ENCODE peak calls at places on chromosomes 1 and 21, in eight cellular contexts. One of them, this sample, is unnamed.
A peak's percentile ranks its signal among the peaks of the same experiment; 100 is the strongest.

GRCh38 chr1:191508239-191508638 is 650.0 kb upstream of the RGS18 start:
- DNase-seq in ovary: no peak
- DNase-seq in stomach: no peak
- DNase-seq in OCI-LY7: no peak
- DNase-seq in GM23338: no peak
- DNase-seq in fibroblast of lung: no peak
- DNase-seq in body of pancreas: no peak
- DNase-seq in trophoblast cell: no peak
- DNase-seq in this sample: no peak

GRCh38 chr1:3560199-3560955 is 50.9 kb downstream of the MEGF6 start:
- DNase-seq in fibroblast of lung: no peak
- DNase-seq in trophoblast cell: no peak
- DNase-seq in body of pancreas: no peak
- DNase-seq in stomach: no peak
- DNase-seq in OCI-LY7: no peak
- DNase-seq in GM23338: no peak
- DNase-seq in ovary: no peak
- DNase-seq in this sample: no peak

GRCh38 chr1:6415979-6416656 is 3.6 kb downstream of the HES2 start:
- DNase-seq in ovary: no peak
- DNase-seq in OCI-LY7: no peak
- DNase-seq in GM23338: no peak
- DNase-seq in trophoblast cell: peak; percentile 71
- DNase-seq in fibroblast of lung: no peak
- DNase-seq in stomach: no peak
- DNase-seq in body of pancreas: no peak
- DNase-seq in this sample: no peak

GRCh38 chr1:187042538-187042937 is 213.8 kb downstream of the PLA2G4A start:
- DNase-seq in GM23338: no peak
- DNase-seq in ovary: no peak
- DNase-seq in stomach: no peak
- DNase-seq in fibroblast of lung: no peak
- DNase-seq in body of pancreas: no peak
- DNase-seq in OCI-LY7: no peak
- DNase-seq in trophoblast cell: no peak
- DNase-seq in this sample: no peak

GRCh38 chr1:143691400-143691891 is 280.3 kb downstream of the FAM72C start:
- DNase-seq in ovary: no peak
- DNase-seq in GM23338: peak; percentile 5
- DNase-seq in trophoblast cell: no peak
- DNase-seq in stomach: no peak
- DNase-seq in OCI-LY7: no peak
- DNase-seq in body of pancreas: no peak
- DNase-seq in fibroblast of lung: no peak
- DNase-seq in this sample: no peak

GRCh38 chr1:221440658-221441057 is 301.2 kb downstream of the DUSP10 start:
- DNase-seq in GM23338: no peak
- DNase-seq in body of pancreas: no peak
- DNase-seq in ovary: no peak
- DNase-seq in trophoblast cell: no peak
- DNase-seq in stomach: no peak
- DNase-seq in fibroblast of lung: peak; percentile 39
- DNase-seq in OCI-LY7: no peak
- DNase-seq in this sample: no peak

GRCh38 chr1:51569284-51570062 is 47.4 kb upstream of the OSBPL9 start:
- DNase-seq in fibroblast of lung: peak; percentile 90
- DNase-seq in trophoblast cell: peak; percentile 99
- DNase-seq in ovary: no peak
- DNase-seq in GM23338: peak; percentile 38
- DNase-seq in OCI-LY7: peak; percentile 71
- DNase-seq in body of pancreas: peak; percentile 45
- DNase-seq in stomach: peak; percentile 40
- DNase-seq in this sample: no peak

GRCh38 chr1:244173765-244174164 is 122.7 kb downstream of the ZBTB18 start:
- DNase-seq in fibroblast of lung: peak; percentile 63
- DNase-seq in trophoblast cell: no peak
- DNase-seq in GM23338: no peak
- DNase-seq in body of pancreas: no peak
- DNase-seq in OCI-LY7: no peak
- DNase-seq in ovary: no peak
- DNase-seq in stomach: no peak
- DNase-seq in this sample: no peak

GRCh38 chr21:21165063-21165645 is 166.9 kb downstream of the NCAM2 start:
- DNase-seq in trophoblast cell: no peak
- DNase-seq in GM23338: no peak
- DNase-seq in OCI-LY7: no peak
- DNase-seq in stomach: no peak
- DNase-seq in fibroblast of lung: peak; percentile 99
- DNase-seq in ovary: no peak
- DNase-seq in body of pancreas: no peak
- DNase-seq in this sample: no peak

GRCh38 chr1:169858467-169858866 is 35.2 kb downstream of the SCYL3 start:
- DNase-seq in trophoblast cell: peak; percentile 77
- DNase-seq in stomach: no peak
- DNase-seq in GM23338: no peak
- DNase-seq in body of pancreas: no peak
- DNase-seq in ovary: no peak
- DNase-seq in OCI-LY7: no peak
- DNase-seq in fibroblast of lung: peak; percentile 27
- DNase-seq in this sample: no peak

GRCh38 chr1:87648720-87649119 is 320.0 kb downstream of the LMO4 start:
- DNase-seq in GM23338: no peak
- DNase-seq in fibroblast of lung: no peak
- DNase-seq in body of pancreas: no peak
- DNase-seq in stomach: no peak
- DNase-seq in OCI-LY7: no peak
- DNase-seq in trophoblast cell: no peak
- DNase-seq in ovary: no peak
- DNase-seq in this sample: no peak

GRCh38 chr1:161019767-161020572 is 982 bp downstream of the F11R start:
- DNase-seq in GM23338: peak; percentile 42
- DNase-seq in fibroblast of lung: no peak
- DNase-seq in OCI-LY7: no peak
- DNase-seq in body of pancreas: no peak
- DNase-seq in stomach: no peak
- DNase-seq in ovary: no peak
- DNase-seq in trophoblast cell: peak; percentile 42
- DNase-seq in this sample: no peak

GRCh38 chr1:115982399-115982798 is 6.1 kb downstream of the SLC22A15 start:
- DNase-seq in OCI-LY7: no peak
- DNase-seq in GM23338: no peak
- DNase-seq in trophoblast cell: no peak
- DNase-seq in fibroblast of lung: no peak
- DNase-seq in body of pancreas: no peak
- DNase-seq in ovary: no peak
- DNase-seq in stomach: no peak
- DNase-seq in this sample: no peak

GRCh38 chr1:154878371-154879355 is 8.6 kb upstream of the KCNN3 start:
- DNase-seq in ovary: peak; percentile 88
- DNase-seq in stomach: peak; percentile 83
- DNase-seq in trophoblast cell: peak; percentile 84
- DNase-seq in body of pancreas: peak; percentile 82
- DNase-seq in OCI-LY7: peak; percentile 83
- DNase-seq in GM23338: peak; percentile 93
- DNase-seq in fibroblast of lung: peak; percentile 54
- DNase-seq in this sample: peak; percentile 43

GRCh38 chr1:206892351-206892984 is 4.8 kb upstream of the IL24 start:
- DNase-seq in body of pancreas: no peak
- DNase-seq in ovary: no peak
- DNase-seq in OCI-LY7: no peak
- DNase-seq in GM23338: no peak
- DNase-seq in stomach: no peak
- DNase-seq in trophoblast cell: no peak
- DNase-seq in fibroblast of lung: peak; percentile 58
- DNase-seq in this sample: no peak

GRCh38 chr1:42750041-42750440 is 10.0 kb upstream of the CLDN19 start:
- DNase-seq in OCI-LY7: no peak
- DNase-seq in stomach: peak; percentile 17
- DNase-seq in fibroblast of lung: no peak
- DNase-seq in GM23338: no peak
- DNase-seq in ovary: no peak
- DNase-seq in body of pancreas: no peak
- DNase-seq in trophoblast cell: no peak
- DNase-seq in this sample: no peak
- H3K36me3 ChIP-seq in OCI-LY7: peaks cover 62% of the 10 kb centered on the region
- H3K36me3 ChIP-seq in stomach: peaks cover 87% of the 10 kb centered on the region
- H3K36me3 ChIP-seq in fibroblast of lung: peaks cover 43% of the 10 kb centered on the region
- H3K36me3 ChIP-seq in GM23338: peaks cover 34% of the 10 kb centered on the region
- H3K36me3 ChIP-seq in ovary: no peaks in the 10 kb centered on the region
- H3K36me3 ChIP-seq in body of pancreas: peaks cover 4% of the 10 kb centered on the region
- H3K36me3 ChIP-seq in trophoblast cell: peaks cover 74% of the 10 kb centered on the region
- H3K36me3 ChIP-seq in this sample: peaks cover 64% of the 10 kb centered on the region

GRCh38 chr1:239221656-239222055 is 164.7 kb upstream of the CHRM3 start:
- DNase-seq in fibroblast of lung: no peak
- DNase-seq in OCI-LY7: no peak
- DNase-seq in GM23338: no peak
- DNase-seq in stomach: no peak
- DNase-seq in ovary: no peak
- DNase-seq in body of pancreas: no peak
- DNase-seq in trophoblast cell: no peak
- DNase-seq in this sample: no peak

GRCh38 chr1:239218296-239218695 is 168.1 kb upstream of the CHRM3 start:
- DNase-seq in OCI-LY7: no peak
- DNase-seq in body of pancreas: no peak
- DNase-seq in ovary: no peak
- DNase-seq in stomach: no peak
- DNase-seq in GM23338: no peak
- DNase-seq in trophoblast cell: no peak
- DNase-seq in fibroblast of lung: no peak
- DNase-seq in this sample: no peak

GRCh38 chr1:239224100-239224499 is 162.3 kb upstream of the CHRM3 start:
- DNase-seq in OCI-LY7: no peak
- DNase-seq in stomach: no peak
- DNase-seq in trophoblast cell: no peak
- DNase-seq in body of pancreas: no peak
- DNase-seq in GM23338: no peak
- DNase-seq in ovary: no peak
- DNase-seq in fibroblast of lung: no peak
- DNase-seq in this sample: no peak

GRCh38 chr1:239222999-239223398 is 163.4 kb upstream of the CHRM3 start:
- DNase-seq in body of pancreas: no peak
- DNase-seq in trophoblast cell: no peak
- DNase-seq in GM23338: no peak
- DNase-seq in stomach: no peak
- DNase-seq in ovary: no peak
- DNase-seq in OCI-LY7: no peak
- DNase-seq in fibroblast of lung: no peak
- DNase-seq in this sample: no peak

DNA sequence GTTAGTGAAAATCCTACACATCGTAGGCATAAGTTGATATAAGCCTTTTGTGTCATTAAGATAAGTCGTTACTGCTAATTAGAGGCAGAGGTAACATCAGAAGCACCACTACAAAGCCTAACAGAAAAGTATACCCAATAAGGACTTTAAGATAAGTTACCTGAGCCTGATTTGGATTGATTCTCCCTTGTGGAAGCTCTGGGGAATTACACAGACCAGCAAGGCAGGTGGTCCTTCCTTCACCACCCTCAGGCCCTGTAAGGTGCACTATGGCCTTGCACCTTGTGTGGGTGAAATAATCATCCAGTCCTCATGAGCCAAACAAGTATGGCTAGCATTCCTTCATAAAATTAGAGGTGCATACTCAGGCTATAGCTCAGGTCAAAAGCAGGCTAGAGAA is 166.7 kb upstream of the CHRM3 start:
- DNase-seq in stomach: no peak
- DNase-seq in fibroblast of lung: no peak
- DNase-seq in GM23338: peak; percentile 25
- DNase-seq in ovary: no peak
- DNase-seq in OCI-LY7: no peak
- DNase-seq in trophoblast cell: no peak
- DNase-seq in body of pancreas: no peak
- DNase-seq in this sample: no peak
- H3K27ac ChIP-seq in stomach: no peak overlapping the region
- H3K27ac ChIP-seq in fibroblast of lung: no peak overlapping the region
- H3K27ac ChIP-seq in GM23338: no peak overlapping the region
- H3K27ac ChIP-seq in ovary: no peak overlapping the region
- H3K27ac ChIP-seq in OCI-LY7: no peak overlapping the region
- H3K27ac ChIP-seq in trophoblast cell: no peak overlapping the region
- H3K27ac ChIP-seq in body of pancreas: no peak overlapping the region
- H3K27ac ChIP-seq in this sample: no peak overlapping the region

DNA sequence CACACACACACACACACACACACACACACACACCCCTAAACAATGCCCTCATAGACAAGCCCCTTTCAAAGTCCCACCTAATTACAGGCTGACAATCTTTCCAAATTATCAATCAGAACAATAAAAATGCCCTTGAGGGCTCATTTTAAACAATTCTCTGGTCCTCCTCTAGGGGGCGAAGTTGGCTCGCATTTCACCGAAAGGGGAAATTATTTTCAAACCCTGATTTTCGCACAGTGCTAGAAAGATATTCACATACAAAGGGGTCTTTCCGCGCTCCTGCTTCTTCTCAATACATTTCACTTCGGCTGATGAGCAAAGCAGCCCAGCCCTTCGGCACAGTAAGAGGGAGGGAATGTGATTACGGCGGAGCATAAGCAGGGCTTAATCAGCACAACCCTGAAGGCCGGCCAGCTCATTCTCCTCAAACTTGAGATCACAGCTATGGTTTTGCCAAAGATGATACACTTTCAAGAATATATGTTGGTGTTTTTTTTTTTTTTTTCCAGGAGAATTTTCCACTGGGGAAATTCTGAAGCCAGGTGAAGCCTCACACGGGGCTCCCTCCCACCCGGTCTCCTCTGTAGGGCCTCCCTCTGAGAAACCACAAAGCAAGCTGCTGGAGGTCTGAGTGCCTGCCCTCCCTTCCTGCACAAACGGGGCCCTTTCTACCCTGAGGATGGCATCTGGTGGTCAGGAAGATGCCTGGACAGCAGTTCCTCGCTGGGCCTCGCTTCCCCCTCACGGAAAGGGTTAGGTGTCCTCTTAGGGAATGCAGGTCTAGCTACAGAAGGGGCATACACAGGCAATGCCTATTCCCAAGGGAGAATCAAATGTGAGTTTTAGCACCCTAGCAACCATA is 66.9 kb downstream of the GNG12 start:
- DNase-seq in GM23338: peak; percentile 77
- DNase-seq in trophoblast cell: peak; percentile 67
- DNase-seq in OCI-LY7: peak; percentile 61
- DNase-seq in body of pancreas: peak; percentile 43
- DNase-seq in stomach: peak; percentile 34
- DNase-seq in ovary: peak; percentile 74
- DNase-seq in fibroblast of lung: peak; percentile 96
- DNase-seq in this sample: peak; percentile 51
- H3K4me3 ChIP-seq in GM23338: peak overlapping the region; percentile 20
- H3K4me3 ChIP-seq in trophoblast cell: no peak overlapping the region
- H3K4me3 ChIP-seq in OCI-LY7: no peak overlapping the region
- H3K4me3 ChIP-seq in body of pancreas: no peak overlapping the region
- H3K4me3 ChIP-seq in stomach: peak overlapping the region; percentile 35
- H3K4me3 ChIP-seq in ovary: peak overlapping the region; percentile 19
- H3K4me3 ChIP-seq in fibroblast of lung: no peak overlapping the region
- H3K4me3 ChIP-seq in this sample: peak overlapping the region; percentile 46

DNA sequence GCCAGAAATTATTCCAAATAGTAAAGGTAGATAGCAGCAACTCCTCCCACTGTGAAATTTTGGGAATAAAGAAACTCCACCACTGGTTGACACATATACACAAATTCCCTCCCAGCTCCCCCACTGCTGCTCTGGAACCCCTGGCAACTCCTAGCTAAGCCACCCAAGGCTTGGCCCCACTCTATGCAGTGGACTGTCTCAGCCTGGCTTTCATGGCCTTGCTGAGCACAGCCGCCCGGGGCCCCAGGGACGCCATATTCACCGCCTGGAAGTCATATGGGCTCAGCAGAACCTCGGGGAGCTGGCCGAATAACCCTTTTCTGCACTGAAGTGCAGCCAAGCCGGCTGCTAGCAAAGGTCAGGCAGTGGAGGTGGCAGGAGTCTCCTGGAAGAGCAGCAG is 15.4 kb upstream of the RBM34 start:
- DNase-seq in body of pancreas: no peak
- DNase-seq in OCI-LY7: no peak
- DNase-seq in fibroblast of lung: no peak
- DNase-seq in ovary: no peak
- DNase-seq in stomach: no peak
- DNase-seq in trophoblast cell: no peak
- DNase-seq in GM23338: peak; percentile 26
- DNase-seq in this sample: no peak
- H3K36me3 ChIP-seq in body of pancreas: no peaks in the 10 kb centered on the region
- H3K36me3 ChIP-seq in OCI-LY7: peaks cover 74% of the 10 kb centered on the region
- H3K36me3 ChIP-seq in fibroblast of lung: no peaks in the 10 kb centered on the region
- H3K36me3 ChIP-seq in ovary: no peaks in the 10 kb centered on the region
- H3K36me3 ChIP-seq in stomach: peaks cover 74% of the 10 kb centered on the region
- H3K36me3 ChIP-seq in trophoblast cell: peaks cover 28% of the 10 kb centered on the region
- H3K36me3 ChIP-seq in GM23338: peaks cover 40% of the 10 kb centered on the region
- H3K36me3 ChIP-seq in this sample: peaks cover 19% of the 10 kb centered on the region